ENCODE peak calls at places on chromosomes 5 and 9, in five cellular contexts. K is GM06990, Z is glutamatergic neuron, O is A549, S is GM13977. X is an unnamed sample.

GRCh38 chr9:5909999-5910398 is 19.3 kb downstream of the MLANA start:
- DNase-seq in O (no peak), Z (no peak), K (no peak), S (no peak), X (no peak)

GRCh38 chr9:119284587-119285337 is 84.5 kb downstream of the BRINP1 start:
- DNase-seq in Z (no peak), S (no peak), O (no peak), K (no peak), X (no peak)

GRCh38 chr9:24936117-24936516 is 390.4 kb upstream of the IZUMO3 start:
- DNase-seq in K (no peak), S (no peak), Z (no peak), O (no peak), X (no peak)

GRCh38 chr5:147643142-147643541 is 133.3 kb upstream of the DPYSL3 start:
- DNase-seq in S (no peak), Z (no peak), K (no peak), O (no peak), X (no peak)

GRCh38 chr5:157867736-157868135 is 8.8 kb upstream of the CLINT1 start:
- DNase-seq in S (no peak), K (no peak), O (no peak), Z (no peak), X (no peak)

GRCh38 chr9:123322771-123323481 is 33.1 kb upstream of the CRB2 start:
- DNase-seq in O (no peak), K (peak), S (peak), Z (no peak), X (no peak)

GRCh38 chr5:34854459-34855174 is 15.7 kb downstream of the TTC23L start:
- DNase-seq in O (no peak), K (peak), S (peak), Z (no peak), X (no peak)

GRCh38 chr5:6859951-6860638 is 146.9 kb downstream of the TENT4A start:
- DNase-seq in S (no peak), K (no peak), O (no peak), Z (no peak), X (no peak)

GRCh38 chr5:160021818-160022446 is 13.0 kb downstream of the TTC1 start:
- DNase-seq in O (peak), K (peak), S (peak), Z (peak), X (peak)

GRCh38 chr9:133060417-133060841 is 1.4 kb upstream of the CEL start:
- DNase-seq in Z (no peak), K (no peak), S (peak), O (no peak), X (no peak)

GRCh38 chr9:24257726-24258125 is 288.0 kb downstream of the IZUMO3 start:
- DNase-seq in Z (peak), O (no peak), K (no peak), S (no peak), X (no peak)

GRCh38 chr9:33852216-33852826 is 35.4 kb downstream of the UBE2R2 start:
- DNase-seq in O (peak), K (no peak), S (peak), Z (peak), X (peak)

GRCh38 chr9:18115131-18115530 is 358.8 kb upstream of the ADAMTSL1 start:
- DNase-seq in K (no peak), Z (no peak), S (no peak), O (no peak), X (no peak)

GRCh38 chr5:103174147-103174546 is 54.0 kb downstream of the PPIP5K2 start:
- DNase-seq in S (no peak), Z (no peak), K (no peak), O (no peak), X (no peak)

GRCh38 chr9:73079326-73079725 is 72.3 kb upstream of the ANXA1 start:
- DNase-seq in O (peak), Z (no peak), K (no peak), S (no peak), X (peak)

GRCh38 chr5:115583474-115583873 is 18.8 kb downstream of the TICAM2 start:
- DNase-seq in O (no peak), S (no peak), K (no peak), Z (no peak), X (no peak)

GRCh38 chr5:142938201-142938600 is 168.0 kb downstream of the ARHGAP26 start:
- DNase-seq in Z (no peak), S (no peak), K (no peak), O (no peak), X (no peak)

GRCh38 chr5:133421394-133421793 is 190.9 kb downstream of the FSTL4 start:
- DNase-seq in S (peak), K (no peak), O (peak), Z (peak), X (no peak)

GRCh38 chr9:111161015-111161415 is 122.7 kb upstream of the LPAR1 start:
- DNase-seq in S (no peak), K (peak), O (no peak), Z (no peak), X (no peak)

GRCh38 chr5:18507114-18507513 is 872.9 kb downstream of the TAF11L14 start:
- DNase-seq in K (no peak), S (no peak), Z (no peak), O (no peak), X (no peak)

GRCh38 chr9:136138566-136138965 is 19.9 kb upstream of the TMEM250 start:
- DNase-seq in S (no peak), O (peak), K (no peak), Z (peak), X (no peak)

GRCh38 chr5:16921246-16921645 is 14.8 kb downstream of the MYO10 start:
- DNase-seq in O (no peak), K (no peak), Z (no peak), S (no peak), X (no peak)

GRCh38 chr5:151078490-151079262 is 2.2 kb downstream of the TNIP1 start:
- DNase-seq in O (no peak), S (peak), K (peak), Z (no peak), X (peak)

GRCh38 chr5:42751044-42751443 is 5.6 kb upstream of the CCDC152 start:
- DNase-seq in K (no peak), S (no peak), O (no peak), Z (no peak), X (no peak)

GRCh38 chr5:150119421-150120061 is 33.2 kb upstream of the CSF1R start:
- DNase-seq in Z (no peak), S (no peak), O (no peak), K (no peak), X (no peak)

GRCh38 chr9:86413966-86414880 is 60.0 kb upstream of the TUT7 start:
- DNase-seq in O (peak), S (peak), Z (no peak), K (no peak), X (no peak)

GRCh38 chr9:134525841-134526797 is 115.5 kb upstream of the COL5A1 start:
- DNase-seq in Z (no peak), K (no peak), S (no peak), O (no peak), X (no peak)

GRCh38 chr5:118440496-118440895 is 547.9 kb downstream of the DTWD2 start:
- DNase-seq in Z (no peak), O (no peak), K (no peak), S (no peak), X (no peak)

GRCh38 chr5:91706785-91707520 is 323.8 kb upstream of the ARRDC3 start:
- DNase-seq in O (no peak), K (no peak), Z (no peak), S (no peak), X (no peak)

GRCh38 chr5:74673011-74673790 is 11.8 kb upstream of the HEXB start:
- DNase-seq in O (peak), K (no peak), Z (no peak), S (no peak), X (no peak)

GRCh38 chr5:130871346-130872086 is 293.5 kb downstream of the HINT1 start:
- DNase-seq in S (peak), O (peak), K (no peak), Z (peak), X (peak)

GRCh38 chr5:150780816-150781221 is 2.3 kb downstream of the SMIM3 start:
- DNase-seq in O (no peak), S (no peak), K (no peak), Z (no peak), X (no peak)

GRCh38 chr9:91734371-91734981 is 215.6 kb downstream of the ROR2 start:
- DNase-seq in S (peak), Z (peak), K (no peak), O (peak), X (peak)

GRCh38 chr5:149724884-149725283 is 5.2 kb upstream of the PPARGC1B start:
- DNase-seq in Z (no peak), K (no peak), S (no peak), O (no peak), X (no peak)

GRCh38 chr9:133932633-133933032 is 59.5 kb downstream of the VAV2 start:
- DNase-seq in K (no peak), O (no peak), S (no peak), Z (no peak), X (no peak)

GRCh38 chr9:132372177-132373095 is 17.6 kb upstream of the SETX start:
- DNase-seq in K (no peak), O (peak), Z (no peak), S (no peak), X (no peak)

GRCh38 chr9:35042081-35042604 is 30.3 kb downstream of the VCP start:
- DNase-seq in S (no peak), K (no peak), Z (no peak), O (no peak), X (no peak)

GRCh38 chr9:111039203-111039907 is 1.1 kb upstream of the LPAR1 start:
- DNase-seq in O (no peak), K (no peak), S (no peak), Z (no peak), X (peak)

GRCh38 chr9:80874276-80874675 is 815.1 kb downstream of the TLE1 start:
- DNase-seq in Z (no peak), K (no peak), S (no peak), O (no peak), X (no peak)

DNA sequence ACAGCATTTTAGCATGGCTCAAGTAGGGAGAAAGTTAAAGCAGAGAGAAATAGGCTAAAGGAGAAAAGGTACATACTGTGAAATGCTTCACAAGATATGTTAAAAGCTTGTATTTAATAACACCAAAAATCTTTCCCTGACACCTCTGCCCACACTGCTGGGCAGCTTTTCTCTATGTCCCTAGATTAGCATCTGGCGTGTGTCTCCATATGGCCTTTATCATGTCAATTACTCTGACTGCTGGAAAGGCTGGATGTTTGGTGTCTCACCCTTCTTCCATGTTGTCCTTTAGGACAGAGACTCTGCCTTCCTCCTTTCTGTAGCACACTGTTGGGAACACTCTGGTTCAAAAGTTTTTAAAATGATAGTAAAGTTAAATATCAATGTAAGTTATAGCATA is 122.5 kb downstream of the OXCT1 start:
- DNase-seq in K (no peak), S (no peak), Z (no peak), O (no peak), X (no peak)
- TF ChIP-seq CTCF in K (no peak), S (no peak), Z (no peak), O (no peak), X (no peak)

GRCh38 chr5:168086104-168086610 is 205.3 kb upstream of the WWC1 start:
- DNase-seq in Z (no peak), S (no peak), K (no peak), O (peak), X (peak)
- TF ChIP-seq CTCF in Z (no peak), S (no peak), K (no peak), O (peak), X (peak)

GRCh38 chr9:83932001-83932400 is 10.8 kb upstream of the KIF27 start:
- DNase-seq in O (no peak), K (no peak), S (no peak), Z (no peak), X (no peak)

GRCh38 chr9:83932851-83933250 is 11.6 kb upstream of the KIF27 start:
- DNase-seq in Z (no peak), O (no peak), K (no peak), S (no peak), X (no peak)

GRCh38 chr9:83933804-83934203 is 12.6 kb upstream of the KIF27 start:
- DNase-seq in Z (no peak), K (no peak), S (no peak), O (peak), X (no peak)

GRCh38 chr9:83927591-83927990 is 6.4 kb upstream of the KIF27 start:
- DNase-seq in K (no peak), O (no peak), S (no peak), Z (no peak), X (no peak)

DNA sequence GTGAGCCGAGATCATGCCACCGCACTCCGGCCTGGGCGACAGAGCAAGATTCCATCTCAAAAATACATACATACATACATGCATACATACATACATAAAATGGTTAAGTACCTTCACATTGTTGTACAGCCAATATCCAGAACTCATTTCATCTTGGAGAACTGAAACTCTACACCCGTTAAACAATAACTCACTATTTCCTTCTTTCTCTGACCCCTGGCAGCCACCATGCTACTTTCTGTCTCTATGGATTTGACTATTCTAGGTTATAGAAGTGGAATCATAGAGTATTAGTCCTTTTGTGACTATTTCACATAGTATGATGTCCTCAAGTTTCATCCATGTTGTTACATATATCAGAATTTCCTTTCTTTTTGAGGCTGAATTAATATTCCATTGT is 9.6 kb upstream of the KIF27 start:
- DNase-seq in K (no peak), O (no peak), S (no peak), Z (no peak), X (no peak)
- TF ChIP-seq CTCF in K (no peak), O (no peak), S (no peak), Z (no peak), X (no peak)

DNA sequence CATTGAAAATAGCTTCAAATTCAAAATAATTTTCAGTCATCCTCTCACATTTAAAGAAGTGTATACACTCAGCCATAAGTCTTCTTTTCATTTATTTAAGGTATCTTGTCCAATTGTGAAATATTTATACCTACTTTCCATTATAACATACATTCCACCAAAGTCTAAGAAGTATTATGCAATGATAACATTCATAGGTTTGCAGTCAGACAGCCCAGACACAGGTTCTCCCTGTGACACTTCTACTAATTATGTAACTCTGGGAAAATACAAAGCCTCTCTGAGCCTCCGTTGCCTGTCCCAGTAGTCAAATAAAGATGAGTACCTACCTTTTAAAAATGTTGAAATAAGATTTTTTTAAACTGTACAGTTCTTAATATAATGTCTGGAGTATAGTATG is 320.9 kb upstream of the RPS23 start:
- DNase-seq in K (no peak), Z (no peak), S (no peak), O (no peak), X (no peak)
- TF ChIP-seq CTCF in K (no peak), Z (no peak), S (no peak), O (no peak), X (no peak)

DNA sequence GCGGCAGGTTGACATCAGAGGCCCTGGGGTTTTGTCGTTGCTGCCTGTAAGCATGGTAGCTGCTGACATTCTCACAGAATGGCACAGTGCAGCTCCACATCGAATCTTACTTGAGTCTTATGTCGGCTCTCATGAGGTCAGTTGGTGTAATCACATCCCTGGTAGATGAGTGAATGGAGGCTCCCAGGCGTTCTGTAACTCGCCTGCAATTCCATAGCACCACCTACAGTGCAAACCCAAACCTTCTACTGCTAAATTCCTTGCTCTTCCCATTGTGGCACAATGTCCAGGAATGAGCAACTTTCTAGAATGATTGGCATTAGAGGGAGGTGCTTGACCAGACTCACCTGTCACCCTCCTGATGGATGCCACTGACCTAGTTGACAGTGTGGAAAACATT is 578.4 kb downstream of the CCDC171 start:
- DNase-seq in S (no peak), Z (no peak), O (peak), K (no peak), X (no peak)
- TF ChIP-seq CTCF in S (no peak), Z (no peak), O (no peak), K (no peak), X (no peak)

DNA sequence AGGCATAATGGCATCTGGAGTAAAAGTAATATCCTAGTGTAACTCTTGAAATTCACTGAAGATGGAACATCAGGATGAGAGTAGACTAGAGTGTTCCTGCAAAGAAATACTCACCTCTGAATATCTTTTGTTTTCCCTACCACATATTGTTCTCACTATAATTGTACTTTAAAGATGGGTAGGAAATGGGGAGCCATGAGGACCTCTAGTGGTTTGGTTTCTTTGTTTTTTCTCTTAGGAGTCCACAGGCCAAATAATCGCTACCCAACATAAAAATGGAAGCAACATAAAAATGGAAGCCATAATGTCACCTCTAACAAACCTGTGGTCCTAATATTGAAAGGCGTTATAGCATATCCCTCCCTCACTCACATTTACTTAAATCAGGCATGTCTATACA is 2375.8 kb downstream of the MAT2B start:
- DNase-seq in O (no peak), Z (no peak), S (no peak), K (no peak), X (peak)
- TF ChIP-seq CTCF in O (no peak), Z (no peak), S (no peak), K (no peak), X (no peak)

GRCh38 chr9:126448865-126449577 is 122.4 kb downstream of the MVB12B start:
- DNase-seq in Z (peak), K (no peak), O (no peak), S (no peak), X (no peak)
- TF ChIP-seq CTCF in Z (no peak), K (no peak), O (no peak), S (no peak), X (no peak)

DNA sequence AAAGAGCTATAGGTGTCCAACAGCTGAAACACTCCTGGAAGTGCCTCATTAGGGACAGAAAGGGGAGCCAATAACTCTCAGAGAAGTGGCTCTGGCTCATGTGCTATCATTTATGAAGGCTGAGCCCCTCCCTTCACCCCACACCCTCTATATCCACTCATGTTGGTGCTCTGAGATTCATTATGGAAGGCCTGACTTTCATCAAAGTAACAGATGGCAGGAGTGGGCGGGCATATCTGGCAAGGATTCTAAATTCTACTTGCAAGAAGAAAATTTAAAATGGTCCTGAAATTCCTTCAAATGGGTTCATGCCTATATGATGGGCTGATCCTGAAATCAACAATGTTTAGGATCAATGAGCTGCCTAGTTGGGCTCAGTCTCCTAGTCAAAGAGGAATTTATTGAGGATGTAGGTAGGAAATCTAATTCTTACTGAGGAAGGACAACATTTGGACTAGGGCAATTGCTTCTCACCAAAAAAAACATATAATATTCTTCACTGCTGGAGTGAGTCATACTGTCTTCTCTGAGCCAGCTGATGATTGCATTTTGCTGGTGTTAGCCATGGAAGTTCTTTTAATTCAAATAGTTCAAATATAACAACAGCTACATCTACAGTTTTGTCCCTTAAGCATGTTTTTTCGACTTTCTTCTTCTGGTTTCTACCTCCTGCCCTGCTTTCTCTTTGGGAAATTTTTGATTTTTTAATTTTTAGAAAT is 23.5 kb downstream of the NMRK1 start:
- DNase-seq in Z (no peak), O (no peak), S (no peak), K (no peak), X (no peak)
- TF ChIP-seq CTCF in Z (no peak), O (no peak), S (no peak), K (no peak), X (no peak)

GRCh38 chr9:127866535-127866934 is 10.9 kb downstream of the AK1 start:
- DNase-seq in S (no peak), Z (no peak), K (peak), O (no peak), X (no peak)
- TF ChIP-seq CTCF in S (no peak), Z (no peak), K (no peak), O (no peak), X (no peak)

X was measured in Calu3.